ENCODE peak calls at places on chromosomes 11 and 22, in eight cellular contexts. One of them, this sample, is unnamed.

GRCh38 chr11:35683728-35684339 is 21.3 kb downstream of the TRIM44 start:
- DNase-seq in CD8-positive, alpha-beta memory T cell: no peak
- DNase-seq in IMR-90: peak; percentile 40
- DNase-seq in pancreas: no peak
- DNase-seq in GM23338: no peak
- DNase-seq in CD8-positive, alpha-beta T cell: no peak
- DNase-seq in RWPE1: no peak
- DNase-seq in stomach: no peak
- DNase-seq in this sample: no peak

GRCh38 chr11:83219095-83219494 is 25.6 kb downstream of the ANKRD42 start:
- DNase-seq in CD8-positive, alpha-beta memory T cell: no peak
- DNase-seq in IMR-90: no peak
- DNase-seq in pancreas: no peak
- DNase-seq in GM23338: peak; percentile 59
- DNase-seq in CD8-positive, alpha-beta T cell: no peak
- DNase-seq in RWPE1: no peak
- DNase-seq in stomach: no peak
- DNase-seq in this sample: no peak

GRCh38 chr11:57349491-57350274 is 11.5 kb downstream of the P2RX3 start:
- DNase-seq in CD8-positive, alpha-beta memory T cell: peak; percentile 54
- DNase-seq in IMR-90: peak; percentile 33
- DNase-seq in pancreas: no peak
- DNase-seq in GM23338: peak; percentile 85
- DNase-seq in CD8-positive, alpha-beta T cell: peak; percentile 20
- DNase-seq in RWPE1: peak; percentile 55
- DNase-seq in stomach: peak; percentile 74
- DNase-seq in this sample: peak; percentile 26

GRCh38 chr11:125162743-125163142 is 1.8 kb upstream of the PKNOX2 start:
- DNase-seq in CD8-positive, alpha-beta memory T cell: no peak
- DNase-seq in IMR-90: no peak
- DNase-seq in pancreas: no peak
- DNase-seq in GM23338: peak; percentile 73
- DNase-seq in CD8-positive, alpha-beta T cell: no peak
- DNase-seq in RWPE1: no peak
- DNase-seq in stomach: no peak
- DNase-seq in this sample: no peak

GRCh38 chr11:43547900-43548381 is 132.6 kb upstream of the HSD17B12 start:
- DNase-seq in CD8-positive, alpha-beta memory T cell: no peak
- DNase-seq in IMR-90: no peak
- DNase-seq in pancreas: peak; percentile 22
- DNase-seq in GM23338: peak; percentile 72
- DNase-seq in CD8-positive, alpha-beta T cell: no peak
- DNase-seq in RWPE1: peak; percentile 52
- DNase-seq in stomach: peak; percentile 41
- DNase-seq in this sample: no peak

GRCh38 chr11:57597461-57597892 is at the start of gene SERPING1:
- DNase-seq in CD8-positive, alpha-beta memory T cell: no peak
- DNase-seq in IMR-90: no peak
- DNase-seq in pancreas: peak; percentile 63
- DNase-seq in GM23338: peak; percentile 66
- DNase-seq in CD8-positive, alpha-beta T cell: no peak
- DNase-seq in RWPE1: no peak
- DNase-seq in stomach: peak; percentile 34
- DNase-seq in this sample: no peak

GRCh38 chr22:44045171-44045570 is 21.1 kb downstream of the PARVB start:
- DNase-seq in CD8-positive, alpha-beta memory T cell: no peak
- DNase-seq in IMR-90: peak; percentile 46
- DNase-seq in pancreas: no peak
- DNase-seq in GM23338: no peak
- DNase-seq in CD8-positive, alpha-beta T cell: no peak
- DNase-seq in RWPE1: no peak
- DNase-seq in stomach: no peak
- DNase-seq in this sample: no peak

GRCh38 chr11:126627376-126627775 is 271.9 kb downstream of the ST3GAL4 start:
- DNase-seq in CD8-positive, alpha-beta memory T cell: no peak
- DNase-seq in IMR-90: no peak
- DNase-seq in pancreas: no peak
- DNase-seq in GM23338: no peak
- DNase-seq in CD8-positive, alpha-beta T cell: no peak
- DNase-seq in RWPE1: no peak
- DNase-seq in stomach: no peak
- DNase-seq in this sample: no peak

GRCh38 chr22:49199224-49199623 is 628.4 kb downstream of the BRD1 start:
- DNase-seq in CD8-positive, alpha-beta memory T cell: no peak
- DNase-seq in IMR-90: no peak
- DNase-seq in pancreas: no peak
- DNase-seq in GM23338: no peak
- DNase-seq in CD8-positive, alpha-beta T cell: no peak
- DNase-seq in RWPE1: no peak
- DNase-seq in stomach: no peak
- DNase-seq in this sample: no peak

GRCh38 chr11:71322192-71322735 is 69.9 kb upstream of the SHANK2 start:
- DNase-seq in CD8-positive, alpha-beta memory T cell: no peak
- DNase-seq in IMR-90: no peak
- DNase-seq in pancreas: peak; percentile 22
- DNase-seq in GM23338: no peak
- DNase-seq in CD8-positive, alpha-beta T cell: no peak
- DNase-seq in RWPE1: no peak
- DNase-seq in stomach: no peak
- DNase-seq in this sample: no peak

GRCh38 chr11:76846441-76846840 is 14.3 kb upstream of the ACER3 start:
- DNase-seq in CD8-positive, alpha-beta memory T cell: no peak
- DNase-seq in IMR-90: no peak
- DNase-seq in pancreas: no peak
- DNase-seq in GM23338: no peak
- DNase-seq in CD8-positive, alpha-beta T cell: no peak
- DNase-seq in RWPE1: no peak
- DNase-seq in stomach: no peak
- DNase-seq in this sample: no peak

GRCh38 chr11:43567396-43567975 is 113.1 kb upstream of the HSD17B12 start:
- DNase-seq in CD8-positive, alpha-beta memory T cell: no peak
- DNase-seq in IMR-90: peak; percentile 56
- DNase-seq in pancreas: no peak
- DNase-seq in GM23338: peak; percentile 80
- DNase-seq in CD8-positive, alpha-beta T cell: no peak
- DNase-seq in RWPE1: peak; percentile 62
- DNase-seq in stomach: no peak
- DNase-seq in this sample: no peak

GRCh38 chr22:18057568-18058209 is 20.1 kb upstream of the PEX26 start:
- DNase-seq in CD8-positive, alpha-beta memory T cell: no peak
- DNase-seq in IMR-90: peak; percentile 100
- DNase-seq in pancreas: peak; percentile 82
- DNase-seq in GM23338: no peak
- DNase-seq in CD8-positive, alpha-beta T cell: no peak
- DNase-seq in RWPE1: peak; percentile 70
- DNase-seq in stomach: peak; percentile 60
- DNase-seq in this sample: peak; percentile 13

GRCh38 chr11:114289779-114290178 is 6.4 kb upstream of the NNMT start:
- DNase-seq in CD8-positive, alpha-beta memory T cell: no peak
- DNase-seq in IMR-90: no peak
- DNase-seq in pancreas: no peak
- DNase-seq in GM23338: peak; percentile 22
- DNase-seq in CD8-positive, alpha-beta T cell: no peak
- DNase-seq in RWPE1: no peak
- DNase-seq in stomach: no peak
- DNase-seq in this sample: no peak

GRCh38 chr22:38315801-38316339 is 1.4 kb downstream of the CSNK1E start:
- DNase-seq in CD8-positive, alpha-beta memory T cell: no peak
- DNase-seq in IMR-90: no peak
- DNase-seq in pancreas: no peak
- DNase-seq in GM23338: no peak
- DNase-seq in CD8-positive, alpha-beta T cell: no peak
- DNase-seq in RWPE1: no peak
- DNase-seq in stomach: no peak
- DNase-seq in this sample: peak; percentile 46

GRCh38 chr11:77747381-77747969 is 73.0 kb downstream of the RSF1 start:
- DNase-seq in CD8-positive, alpha-beta memory T cell: no peak
- DNase-seq in IMR-90: peak; percentile 36
- DNase-seq in pancreas: no peak
- DNase-seq in GM23338: no peak
- DNase-seq in CD8-positive, alpha-beta T cell: no peak
- DNase-seq in RWPE1: no peak
- DNase-seq in stomach: no peak
- DNase-seq in this sample: no peak

GRCh38 chr11:110935018-110935640 is 222.9 kb upstream of the ARHGAP20 start:
- DNase-seq in CD8-positive, alpha-beta memory T cell: no peak
- DNase-seq in IMR-90: no peak
- DNase-seq in pancreas: no peak
- DNase-seq in GM23338: no peak
- DNase-seq in CD8-positive, alpha-beta T cell: no peak
- DNase-seq in RWPE1: no peak
- DNase-seq in stomach: no peak
- DNase-seq in this sample: no peak

GRCh38 chr11:9956483-9956882 is 292.6 kb downstream of the SWAP70 start:
- DNase-seq in CD8-positive, alpha-beta memory T cell: no peak
- DNase-seq in IMR-90: peak; percentile 41
- DNase-seq in pancreas: no peak
- DNase-seq in GM23338: no peak
- DNase-seq in CD8-positive, alpha-beta T cell: no peak
- DNase-seq in RWPE1: no peak
- DNase-seq in stomach: no peak
- DNase-seq in this sample: no peak

GRCh38 chr11:62054484-62055121 is 69.2 kb upstream of the INCENP start:
- DNase-seq in CD8-positive, alpha-beta memory T cell: no peak
- DNase-seq in IMR-90: peak; percentile 34
- DNase-seq in pancreas: peak; percentile 56
- DNase-seq in GM23338: peak; percentile 45
- DNase-seq in CD8-positive, alpha-beta T cell: no peak
- DNase-seq in RWPE1: peak; percentile 44
- DNase-seq in stomach: peak; percentile 48
- DNase-seq in this sample: no peak

GRCh38 chr22:41471606-41472005 is 2.7 kb downstream of the ACO2 start:
- DNase-seq in CD8-positive, alpha-beta memory T cell: no peak
- DNase-seq in IMR-90: no peak
- DNase-seq in pancreas: no peak
- DNase-seq in GM23338: no peak
- DNase-seq in CD8-positive, alpha-beta T cell: no peak
- DNase-seq in RWPE1: no peak
- DNase-seq in stomach: no peak
- DNase-seq in this sample: no peak

GRCh38 chr22:43921361-43921760 is 2.2 kb upstream of the PNPLA3 start:
- DNase-seq in CD8-positive, alpha-beta memory T cell: no peak
- DNase-seq in IMR-90: peak; percentile 77
- DNase-seq in pancreas: no peak
- DNase-seq in GM23338: no peak
- DNase-seq in CD8-positive, alpha-beta T cell: no peak
- DNase-seq in RWPE1: no peak
- DNase-seq in stomach: no peak
- DNase-seq in this sample: peak; percentile 34

GRCh38 chr11:122242731-122243130 is 126.7 kb upstream of the BLID start:
- DNase-seq in CD8-positive, alpha-beta memory T cell: no peak
- DNase-seq in IMR-90: no peak
- DNase-seq in pancreas: no peak
- DNase-seq in GM23338: no peak
- DNase-seq in CD8-positive, alpha-beta T cell: no peak
- DNase-seq in RWPE1: no peak
- DNase-seq in stomach: no peak
- DNase-seq in this sample: no peak

GRCh38 chr11:72669527-72669926 is 4.7 kb downstream of the PDE2A start:
- DNase-seq in CD8-positive, alpha-beta memory T cell: no peak
- DNase-seq in IMR-90: no peak
- DNase-seq in pancreas: no peak
- DNase-seq in GM23338: no peak
- DNase-seq in CD8-positive, alpha-beta T cell: no peak
- DNase-seq in RWPE1: no peak
- DNase-seq in stomach: no peak
- DNase-seq in this sample: no peak

DNA sequence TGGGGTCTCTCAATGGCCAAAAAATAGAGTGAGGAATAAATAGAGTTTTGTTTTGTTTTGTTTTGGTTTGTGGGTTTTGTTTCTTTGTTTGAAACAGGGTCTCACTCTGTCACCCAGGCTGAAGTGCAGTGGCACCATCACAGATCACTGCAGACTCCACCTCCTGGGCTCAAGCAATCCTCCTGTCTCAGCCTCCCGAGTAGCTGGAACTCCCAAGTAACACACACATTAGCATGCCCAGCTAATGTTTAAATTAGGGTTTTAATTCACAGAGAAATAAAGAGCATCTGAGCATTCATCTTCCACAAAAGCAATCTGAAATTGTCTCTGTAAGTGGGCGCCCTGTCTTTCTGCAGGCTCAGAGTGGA is 9.2 kb upstream of the IFITM3 start:
- DNase-seq in CD8-positive, alpha-beta memory T cell: no peak
- DNase-seq in IMR-90: no peak
- DNase-seq in pancreas: no peak
- DNase-seq in GM23338: no peak
- DNase-seq in CD8-positive, alpha-beta T cell: no peak
- DNase-seq in RWPE1: no peak
- DNase-seq in stomach: no peak
- DNase-seq in this sample: no peak
- H3K27ac ChIP-seq in CD8-positive, alpha-beta memory T cell: peak overlapping the region; percentile 72
- H3K27ac ChIP-seq in IMR-90: no peak overlapping the region
- H3K27ac ChIP-seq in pancreas: no peak overlapping the region
- H3K27ac ChIP-seq in GM23338: peak overlapping the region; percentile 15
- H3K27ac ChIP-seq in CD8-positive, alpha-beta T cell: no peak overlapping the region
- H3K27ac ChIP-seq in RWPE1: no peak overlapping the region
- H3K27ac ChIP-seq in stomach: peak overlapping the region; percentile 1
- H3K27ac ChIP-seq in this sample: no peak overlapping the region

GRCh38 chr11:79212711-79213110 is 228.1 kb downstream of the TENM4 start:
- DNase-seq in CD8-positive, alpha-beta memory T cell: no peak
- DNase-seq in IMR-90: no peak
- DNase-seq in pancreas: no peak
- DNase-seq in GM23338: peak; percentile 10
- DNase-seq in CD8-positive, alpha-beta T cell: no peak
- DNase-seq in RWPE1: no peak
- DNase-seq in stomach: no peak
- DNase-seq in this sample: no peak
- H3K27ac ChIP-seq in CD8-positive, alpha-beta memory T cell: no peak overlapping the region
- H3K27ac ChIP-seq in IMR-90: no peak overlapping the region
- H3K27ac ChIP-seq in pancreas: no peak overlapping the region
- H3K27ac ChIP-seq in GM23338: no peak overlapping the region
- H3K27ac ChIP-seq in CD8-positive, alpha-beta T cell: no peak overlapping the region
- H3K27ac ChIP-seq in RWPE1: no peak overlapping the region
- H3K27ac ChIP-seq in stomach: no peak overlapping the region
- H3K27ac ChIP-seq in this sample: no peak overlapping the region

DNA sequence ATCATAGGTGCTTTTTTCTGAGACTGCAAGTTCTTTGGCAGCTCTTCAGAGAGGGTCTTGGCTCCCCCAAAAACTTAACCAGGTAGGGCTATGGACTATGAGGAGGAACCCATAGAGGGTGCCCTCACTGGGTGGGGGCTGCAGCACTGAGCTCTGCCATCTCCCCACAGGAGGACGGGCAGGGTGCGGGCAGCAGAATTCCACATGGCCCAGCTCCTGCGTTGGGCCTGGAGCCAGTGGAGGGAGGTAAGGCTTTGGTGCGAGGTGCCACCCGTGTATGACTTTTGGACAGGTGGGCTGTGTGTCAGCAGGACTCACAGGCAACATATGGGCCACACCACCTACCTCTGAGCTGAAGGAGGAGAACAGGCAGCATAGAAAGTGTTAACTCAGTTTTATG is 58.4 kb downstream of the PISD start:
- DNase-seq in CD8-positive, alpha-beta memory T cell: no peak
- DNase-seq in IMR-90: no peak
- DNase-seq in pancreas: no peak
- DNase-seq in GM23338: no peak
- DNase-seq in CD8-positive, alpha-beta T cell: no peak
- DNase-seq in RWPE1: no peak
- DNase-seq in stomach: no peak
- DNase-seq in this sample: no peak
- H3K27ac ChIP-seq in CD8-positive, alpha-beta memory T cell: peak overlapping the region; percentile 1
- H3K27ac ChIP-seq in IMR-90: no peak overlapping the region
- H3K27ac ChIP-seq in pancreas: no peak overlapping the region
- H3K27ac ChIP-seq in GM23338: no peak overlapping the region
- H3K27ac ChIP-seq in CD8-positive, alpha-beta T cell: no peak overlapping the region
- H3K27ac ChIP-seq in RWPE1: no peak overlapping the region
- H3K27ac ChIP-seq in stomach: no peak overlapping the region
- H3K27ac ChIP-seq in this sample: no peak overlapping the region

GRCh38 chr11:119100960-119101349 is 698 bp downstream of the DPAGT1 start:
- DNase-seq in CD8-positive, alpha-beta memory T cell: no peak
- DNase-seq in IMR-90: no peak
- DNase-seq in pancreas: no peak
- DNase-seq in GM23338: peak; percentile 68
- DNase-seq in CD8-positive, alpha-beta T cell: no peak
- DNase-seq in RWPE1: no peak
- DNase-seq in stomach: no peak
- DNase-seq in this sample: no peak
- H3K27ac ChIP-seq in CD8-positive, alpha-beta memory T cell: peak overlapping the region; percentile 95
- H3K27ac ChIP-seq in IMR-90: peak overlapping the region; percentile 80
- H3K27ac ChIP-seq in pancreas: no peak overlapping the region
- H3K27ac ChIP-seq in GM23338: peak overlapping the region; percentile 90
- H3K27ac ChIP-seq in CD8-positive, alpha-beta T cell: peak overlapping the region; percentile 94
- H3K27ac ChIP-seq in RWPE1: peak overlapping the region; percentile 97
- H3K27ac ChIP-seq in stomach: peak overlapping the region; percentile 92
- H3K27ac ChIP-seq in this sample: peak overlapping the region; percentile 74